ENCODE peak calls at places on chromosomes 16 and 17, in ten cellular contexts. K, D, S, N, Q, M, U, J, I and F are unnamed samples.
A peak's percentile ranks its signal among the peaks of the same experiment; 100 is the strongest.

GRCh38 chr16:71851726-71852125 is 6.0 kb downstream of the ATXN1L start:
- DNase-seq in K (no peak), D (no peak), S (no peak), N (no peak), Q (no peak), M (no peak), U (no peak), J (no peak), I (no peak), F (no peak)

GRCh38 chr17:64739316-64740058 is 77.4 kb upstream of the SMURF2 start:
- DNase-seq in K (peak; percentile 35), D (no peak), S (no peak), N (no peak), Q (no peak), M (no peak), U (peak; percentile 72), J (no peak), I (no peak), F (no peak)

GRCh38 chr17:72381597-72382397 is 261.0 kb downstream of the SOX9 start:
- DNase-seq in K (peak; percentile 76), D (no peak), S (no peak), N (no peak), Q (no peak), M (no peak), U (no peak), J (no peak), I (no peak), F (no peak)

GRCh38 chr17:77497578-77497934 is 356.8 kb downstream of the SEC14L1 start:
- DNase-seq in K (no peak), D (no peak), S (no peak), N (peak; percentile 8), Q (no peak), M (no peak), U (no peak), J (no peak), I (no peak), F (no peak)

GRCh38 chr17:48770954-48771353 is 42.4 kb upstream of the HOXB13 start:
- DNase-seq in K (no peak), D (no peak), S (no peak), N (no peak), Q (no peak), M (no peak), U (no peak), J (no peak), I (no peak), F (no peak)

GRCh38 chr17:64074704-64075484 is 54.5 kb upstream of the ICAM2 start:
- DNase-seq in K (no peak), D (no peak), S (no peak), N (no peak), Q (no peak), M (no peak), U (peak; percentile 83), J (no peak), I (no peak), F (peak; percentile 21)

GRCh38 chr16:66881014-66881417 is 701 bp downstream of the PDP2 start:
- DNase-seq in K (no peak), D (no peak), S (no peak), N (no peak), Q (no peak), M (no peak), U (no peak), J (no peak), I (no peak), F (no peak)

GRCh38 chr16:23362460-23363317 is 60.6 kb downstream of the SCNN1B start:
- DNase-seq in K (no peak), D (no peak), S (no peak), N (no peak), Q (no peak), M (no peak), U (no peak), J (no peak), I (no peak), F (peak; percentile 88)

GRCh38 chr17:6245301-6245810 is 175.2 kb downstream of the WSCD1 start:
- DNase-seq in K (no peak), D (no peak), S (no peak), N (no peak), Q (no peak), M (no peak), U (no peak), J (no peak), I (no peak), F (no peak)

GRCh38 chr16:87210949-87211348 is 106.2 kb downstream of the C16orf95 start:
- DNase-seq in K (no peak), D (no peak), S (no peak), N (no peak), Q (no peak), M (no peak), U (peak; percentile 77), J (no peak), I (no peak), F (no peak)

GRCh38 chr16:11501583-11502138 is 85.1 kb downstream of the LITAF start:
- DNase-seq in K (peak; percentile 70), D (peak; percentile 72), S (no peak), N (no peak), Q (no peak), M (no peak), U (no peak), J (no peak), I (no peak), F (no peak)

GRCh38 chr17:15321556-15322250 is 19.7 kb downstream of the TEKT3 start:
- DNase-seq in K (no peak), D (no peak), S (no peak), N (no peak), Q (no peak), M (no peak), U (peak; percentile 45), J (no peak), I (no peak), F (no peak)

GRCh38 chr17:160336-160735 is 21.1 kb downstream of the DOC2B start:
- DNase-seq in K (no peak), D (no peak), S (no peak), N (no peak), Q (no peak), M (no peak), U (no peak), J (no peak), I (no peak), F (no peak)

GRCh38 chr16:56732832-56733231 is 2.9 kb downstream of the NUP93 start:
- DNase-seq in K (no peak), D (no peak), S (no peak), N (no peak), Q (no peak), M (no peak), U (no peak), J (no peak), I (no peak), F (no peak)